ENCODE peak calls at places on chromosomes 13 and 19, in five cellular contexts. J is lower lobe of right lung; G is activated naive CD4-positive, alpha-beta T cell; K is neural progenitor cell; A is fibroblast of mammary gland. I is an unnamed sample.

GRCh38 chr19:39970424-39970673 is 616 bp upstream of the PSMC4 start:
- DNase-seq in J (no peak), G (no peak), K (no peak), A (no peak), I (no peak)

GRCh38 chr19:49196527-49197240 is 39.1 kb downstream of the TRPM4 start:
- DNase-seq in J (peak; percentile 39), G (no peak), K (no peak), A (no peak), I (no peak)

GRCh38 chr13:33640832-33641231 is 177.1 kb upstream of the RFC3 start:
- DNase-seq in J (no peak), G (no peak), K (no peak), A (peak; percentile 23), I (no peak)

GRCh38 chr13:45439000-45439399 is 20.8 kb upstream of the SLC25A30 start:
- DNase-seq in J (no peak), G (no peak), K (no peak), A (no peak), I (no peak)

GRCh38 chr19:39052846-39053245 is 20.5 kb upstream of the FBXO27 start:
- DNase-seq in J (no peak), G (no peak), K (no peak), A (no peak), I (no peak)

GRCh38 chr19:47377801-47378200 is 28.7 kb downstream of the DHX34 start:
- DNase-seq in J (no peak), G (no peak), K (no peak), A (no peak), I (no peak)

GRCh38 chr19:45492627-45493470 is 4.0 kb downstream of the RTN2 start:
- DNase-seq in J (no peak), G (no peak), K (peak; percentile 84), A (peak; percentile 67), I (peak; percentile 94)

GRCh38 chr13:100650321-100650720 is 24.3 kb downstream of the TMTC4 start:
- DNase-seq in J (no peak), G (no peak), K (no peak), A (no peak), I (no peak)

GRCh38 chr13:38350114-38350617 is 515 bp downstream of the UFM1 start:
- DNase-seq in J (peak; percentile 87), G (peak; percentile 7), K (peak; percentile 61), A (peak; percentile 53), I (no peak)

GRCh38 chr13:99275093-99275469 is 16.9 kb upstream of the GPR18 start:
- DNase-seq in J (no peak), G (no peak), K (no peak), A (peak; percentile 84), I (no peak)

GRCh38 chr19:40431698-40432097 is 5.9 kb upstream of the SERTAD1 start:
- DNase-seq in J (no peak), G (no peak), K (no peak), A (no peak), I (no peak)

GRCh38 chr13:25446261-25446660 is 74.5 kb downstream of the ATP8A2 start:
- DNase-seq in J (no peak), G (no peak), K (no peak), A (no peak), I (no peak)

GRCh38 chr19:2315818-2316353 is 7.9 kb upstream of the LINGO3 start:
- DNase-seq in J (peak; percentile 88), G (no peak), K (peak; percentile 86), A (peak; percentile 61), I (peak; percentile 75)

GRCh38 chr19:54307389-54307788 is 5.6 kb downstream of the LILRA5 start:
- DNase-seq in J (no peak), G (no peak), K (no peak), A (no peak), I (no peak)

GRCh38 chr13:113209880-113210421 is 538 bp downstream of the CUL4A start:
- DNase-seq in J (peak; percentile 80), G (peak; percentile 38), K (peak; percentile 62), A (peak; percentile 52), I (peak; percentile 72)

GRCh38 chr19:28313633-28314032 is 899.3 kb downstream of the UQCRFS1 start:
- DNase-seq in J (no peak), G (no peak), K (no peak), A (peak; percentile 95), I (no peak)

GRCh38 chr19:21698215-21698614 is 69.2 kb downstream of the ZNF100 start:
- DNase-seq in J (no peak), G (no peak), K (peak; percentile 17), A (peak; percentile 18), I (no peak)

I was measured in H9.